ENCODE peak calls at places on chromosomes 7 and 10, in four cellular contexts. One of them, this sample, is unnamed.

GRCh38 chr10:78744521-78745090 is 324.2 kb upstream of the ZMIZ1 start:
- DNase-seq in Peyer's patch: no peak
- DNase-seq in GM10248: no peak
- DNase-seq in ELR: no peak
- DNase-seq in this sample: no peak

GRCh38 chr10:126135177-126135576 is 238.8 kb downstream of the FANK1 start:
- DNase-seq in Peyer's patch: no peak
- DNase-seq in GM10248: no peak
- DNase-seq in ELR: peak
- DNase-seq in this sample: no peak

GRCh38 chr7:48246073-48246472 is 74.8 kb downstream of the ABCA13 start:
- DNase-seq in GM10248: no peak
- DNase-seq in ELR: no peak
- DNase-seq in Peyer's patch: no peak
- DNase-seq in this sample: no peak

GRCh38 chr7:69738396-69738889 is 140.2 kb downstream of the AUTS2 start:
- DNase-seq in ELR: no peak
- DNase-seq in Peyer's patch: no peak
- DNase-seq in GM10248: peak
- DNase-seq in this sample: no peak

GRCh38 chr7:105454058-105454739 is 65.5 kb upstream of the SRPK2 start:
- DNase-seq in Peyer's patch: no peak
- DNase-seq in GM10248: no peak
- DNase-seq in ELR: peak
- DNase-seq in this sample: no peak

GRCh38 chr7:134768243-134768642 is 11.2 kb upstream of the CALD1 start:
- DNase-seq in Peyer's patch: no peak
- DNase-seq in ELR: no peak
- DNase-seq in GM10248: no peak
- DNase-seq in this sample: no peak

GRCh38 chr10:33085313-33085833 is 127.3 kb upstream of the ITGB1 start:
- DNase-seq in Peyer's patch: no peak
- DNase-seq in ELR: no peak
- DNase-seq in GM10248: no peak
- DNase-seq in this sample: no peak

GRCh38 chr10:7551891-7552731 is 114.7 kb downstream of the ITIH5 start:
- DNase-seq in GM10248: no peak
- DNase-seq in Peyer's patch: no peak
- DNase-seq in ELR: no peak
- DNase-seq in this sample: no peak

GRCh38 chr7:33692956-33693355 is 212.4 kb upstream of the BMPER start:
- DNase-seq in GM10248: no peak
- DNase-seq in ELR: peak
- DNase-seq in Peyer's patch: no peak
- DNase-seq in this sample: no peak